ENCODE peak calls at places on chromosome 13, in six cellular contexts. G is thyroid gland, W is Ammon's horn, V is lower leg skin, N is dorsolateral prefrontal cortex, D is EL. K is an unnamed sample.

GRCh38 chr13:22926176-22927007 is 254.4 kb upstream of the SGCG start:
- DNase-seq in W (peak), G (peak), N (no peak), D (no peak), V (peak), K (peak)

GRCh38 chr13:80382576-80382975 is 41.6 kb upstream of the SPRY2 start:
- DNase-seq in D (no peak), N (no peak), V (no peak), W (no peak), G (no peak), K (no peak)

GRCh38 chr13:76711515-76712182 is 174.6 kb downstream of the KCTD12 start:
- DNase-seq in G (no peak), D (peak), W (peak), N (no peak), V (peak), K (no peak)

GRCh38 chr13:20350819-20351218 is 118.7 kb upstream of the GJB6 start:
- DNase-seq in G (no peak), W (no peak), V (no peak), N (no peak), D (no peak), K (no peak)

GRCh38 chr13:79018166-79018565 is 359.2 kb upstream of the OBI1 start:
- DNase-seq in V (no peak), W (no peak), D (no peak), N (no peak), G (no peak), K (no peak)

GRCh38 chr13:101712026-101712348 is 259.5 kb downstream of the ITGBL1 start:
- DNase-seq in D (no peak), W (no peak), N (no peak), G (no peak), V (no peak), K (no peak)

GRCh38 chr13:85284349-85284748 is 514.9 kb downstream of the SLITRK6 start:
- DNase-seq in D (no peak), W (no peak), G (no peak), N (no peak), V (no peak), K (no peak)

GRCh38 chr13:66844933-66845332 is 385.2 kb downstream of the PCDH9 start:
- DNase-seq in N (no peak), W (no peak), G (no peak), V (no peak), D (no peak), K (no peak)

GRCh38 chr13:38166121-38166520 is 183.5 kb upstream of the UFM1 start:
- DNase-seq in W (no peak), N (no peak), D (peak), V (no peak), G (no peak), K (no peak)

GRCh38 chr13:31835932-31836331 is 96.6 kb downstream of the RXFP2 start:
- DNase-seq in W (peak), N (no peak), G (no peak), D (peak), V (no peak), K (no peak)

GRCh38 chr13:43744630-43745029 is 42.1 kb downstream of the ENOX1 start:
- DNase-seq in G (no peak), N (no peak), W (no peak), D (no peak), V (no peak), K (no peak)